ENCODE peak calls at places on chromosome 11, in nine cellular contexts. Z, Q, B, L, H, C, W, Y and T are unnamed samples.

GRCh38 chr11:106642331-106642730 is 375.9 kb downstream of the GUCY1A2 start:
- DNase-seq in W (no peak), Q (no peak), Y (no peak), Z (no peak), L (no peak), C (peak; percentile 12), H (no peak), B (no peak), T (no peak)

GRCh38 chr11:44766112-44766971 is 39.6 kb downstream of the TSPAN18 start:
- DNase-seq in Z (no peak), Q (peak; percentile 77), C (peak; percentile 93), W (no peak), H (peak; percentile 66), Y (no peak), B (peak; percentile 41), L (no peak), T (no peak)

GRCh38 chr11:17683378-17684161 is 35.8 kb upstream of the MYOD1 start:
- DNase-seq in C (peak; percentile 55), H (no peak), Z (no peak), W (no peak), L (peak; percentile 82), B (no peak), Y (peak; percentile 58), Q (no peak), T (no peak)

GRCh38 chr11:113162590-113162961 is 151.8 kb upstream of the TTC12 start:
- DNase-seq in Y (no peak), B (peak; percentile 49), L (no peak), Z (no peak), H (no peak), C (peak; percentile 53), Q (peak; percentile 19), W (no peak), T (no peak)

GRCh38 chr11:108961095-108961494 is 296.2 kb downstream of the DDX10 start:
- DNase-seq in Q (no peak), Y (no peak), Z (no peak), L (no peak), B (no peak), H (no peak), C (no peak), W (no peak), T (no peak)

GRCh38 chr11:76510060-76511047 is 65.5 kb downstream of the EMSY start:
- DNase-seq in L (peak; percentile 26), Q (no peak), B (no peak), W (no peak), C (peak; percentile 72), H (no peak), Y (peak; percentile 10), Z (no peak), T (no peak)

GRCh38 chr11:93329936-93330445 is 551 bp upstream of the DEUP1 start:
- DNase-seq in Z (no peak), W (no peak), Y (no peak), B (peak; percentile 41), C (peak; percentile 1), Q (no peak), H (peak; percentile 37), L (no peak), T (no peak)

GRCh38 chr11:94721565-94722292 is 46.4 kb upstream of the AMOTL1 start:
- DNase-seq in L (no peak), B (no peak), H (no peak), C (no peak), Y (no peak), Z (no peak), W (no peak), Q (no peak), T (no peak)

GRCh38 chr11:116330439-116331185 is 442.2 kb downstream of the BUD13 start:
- DNase-seq in W (no peak), Y (no peak), B (no peak), Q (no peak), L (no peak), Z (no peak), C (no peak), H (no peak), T (no peak)

GRCh38 chr11:17257200-17257599 is 19.3 kb upstream of the NUCB2 start:
- DNase-seq in Z (no peak), W (peak; percentile 71), H (no peak), B (no peak), C (peak; percentile 72), L (no peak), Q (no peak), Y (peak; percentile 55), T (no peak)

DNA sequence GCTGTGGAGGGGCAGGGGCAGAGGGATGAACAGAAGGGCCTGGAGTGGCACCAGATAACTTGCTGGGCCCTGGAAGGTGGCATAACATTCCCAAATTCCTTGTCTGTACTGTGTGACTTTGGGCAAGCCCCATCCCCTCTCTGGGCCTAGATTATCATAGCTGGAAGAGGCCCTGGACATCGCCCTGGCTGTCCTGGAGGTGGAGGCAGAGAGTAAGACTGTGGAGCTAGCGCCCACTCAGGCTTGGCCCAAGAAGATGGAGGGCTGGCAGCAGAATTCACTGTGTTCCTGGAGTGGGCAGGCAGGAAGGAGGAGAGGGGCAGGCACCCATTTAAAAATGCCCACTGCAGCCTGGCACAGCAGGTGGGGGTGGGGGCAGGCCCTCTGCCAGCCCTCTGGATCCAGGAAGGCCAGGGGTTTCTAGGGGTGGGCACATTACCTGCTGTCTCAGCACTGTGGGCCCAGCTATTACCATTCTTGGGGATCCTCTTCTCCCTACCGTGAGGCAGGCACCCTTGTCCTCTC is 22.6 kb downstream of the ARHGEF17 start:
- DNase-seq in H (no peak), Q (no peak), L (peak; percentile 36), C (peak; percentile 65), Z (no peak), B (no peak), W (no peak), Y (peak; percentile 53), T (no peak)
- TF ChIP-seq CTCF in H (no peak), Q (no peak), L (no peak), C (peak; percentile 58), Z (peak; percentile 36), B (no peak), W (no peak), Y (no peak), T (no peak)

GRCh38 chr11:91625495-91625894 is 599.1 kb upstream of the FAT3 start:
- DNase-seq in Q (no peak), H (no peak), L (no peak), C (no peak), Z (no peak), B (no peak), Y (no peak), W (no peak), T (no peak)

DNA sequence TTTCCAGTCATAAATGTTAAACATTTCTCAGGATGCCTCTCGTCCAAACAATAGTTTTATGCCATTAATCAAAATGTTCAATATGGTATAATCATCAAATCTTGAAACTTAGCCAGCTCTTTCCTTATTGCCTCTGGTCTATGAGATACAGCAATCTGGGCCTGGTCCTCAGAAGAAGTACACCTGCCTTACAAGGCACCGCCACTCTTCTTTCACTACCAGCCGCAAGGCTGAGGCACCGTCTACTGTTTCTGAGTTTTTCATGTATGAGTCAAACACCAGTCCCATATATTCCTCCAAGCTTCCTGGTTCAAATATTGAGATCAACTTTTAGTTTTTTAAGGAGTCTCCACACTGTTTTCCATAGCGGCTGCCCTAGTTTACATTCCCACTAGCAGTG is 600.6 kb upstream of the FAT3 start:
- DNase-seq in C (no peak), Y (no peak), Z (no peak), W (no peak), B (no peak), H (no peak), Q (no peak), L (no peak), T (no peak)
- H3K9me3 ChIP-seq in C (no peaks in the 10 kb centered on the region), Y (peaks cover 2% of the 10 kb centered on the region), Z (no peaks in the 10 kb centered on the region), W (no peaks in the 10 kb centered on the region), B (no peaks in the 10 kb centered on the region), H (no peaks in the 10 kb centered on the region), Q (no peaks in the 10 kb centered on the region), L (no peaks in the 10 kb centered on the region), T (no peaks in the 10 kb centered on the region)

GRCh38 chr11:67539588-67539987 is 16.3 kb upstream of the CABP2 start:
- DNase-seq in H (no peak), C (no peak), W (no peak), L (no peak), B (peak; percentile 54), Q (no peak), Z (no peak), Y (no peak), T (no peak)

GRCh38 chr11:67542169-67542568 is 18.9 kb upstream of the CABP2 start:
- DNase-seq in B (no peak), Y (no peak), Q (no peak), W (no peak), C (no peak), L (no peak), Z (no peak), H (no peak), T (no peak)

GRCh38 chr11:67542971-67543370 is 19.7 kb upstream of the CABP2 start:
- DNase-seq in C (no peak), H (no peak), Z (no peak), B (no peak), L (no peak), W (no peak), Q (no peak), Y (no peak), T (no peak)

GRCh38 chr11:67538823-67539505 is 15.7 kb upstream of the CABP2 start:
- DNase-seq in C (no peak), Q (no peak), W (no peak), Y (no peak), Z (no peak), B (no peak), L (no peak), H (no peak), T (no peak)

DNA sequence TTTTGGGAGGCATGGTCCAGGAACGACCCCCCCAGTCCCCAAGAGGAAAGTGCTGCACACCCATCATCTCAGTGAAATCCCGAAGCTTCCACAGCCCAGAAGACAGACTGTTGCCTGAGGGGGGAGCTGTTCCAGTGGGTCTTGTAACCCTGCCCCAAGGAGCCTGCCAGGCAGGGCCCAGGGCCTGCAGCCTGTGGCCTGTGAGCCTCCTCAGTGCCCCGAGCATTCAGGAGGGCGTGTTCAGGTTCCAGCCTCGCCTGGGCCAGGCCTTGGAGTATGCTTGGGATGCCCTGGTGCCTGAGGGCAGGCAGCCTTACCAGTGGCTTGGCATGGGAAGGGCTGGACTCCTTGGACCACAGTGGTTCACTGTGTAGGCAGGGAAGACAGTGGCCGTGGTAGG is 18.0 kb upstream of the CABP2 start:
- DNase-seq in Y (no peak), Q (no peak), L (no peak), W (no peak), B (no peak), H (no peak), C (no peak), Z (no peak), T (no peak)
- TF ChIP-seq CTCF in Y (no peak), Q (no peak), L (no peak), W (no peak), B (no peak), H (no peak), C (no peak), Z (no peak), T (no peak)

DNA sequence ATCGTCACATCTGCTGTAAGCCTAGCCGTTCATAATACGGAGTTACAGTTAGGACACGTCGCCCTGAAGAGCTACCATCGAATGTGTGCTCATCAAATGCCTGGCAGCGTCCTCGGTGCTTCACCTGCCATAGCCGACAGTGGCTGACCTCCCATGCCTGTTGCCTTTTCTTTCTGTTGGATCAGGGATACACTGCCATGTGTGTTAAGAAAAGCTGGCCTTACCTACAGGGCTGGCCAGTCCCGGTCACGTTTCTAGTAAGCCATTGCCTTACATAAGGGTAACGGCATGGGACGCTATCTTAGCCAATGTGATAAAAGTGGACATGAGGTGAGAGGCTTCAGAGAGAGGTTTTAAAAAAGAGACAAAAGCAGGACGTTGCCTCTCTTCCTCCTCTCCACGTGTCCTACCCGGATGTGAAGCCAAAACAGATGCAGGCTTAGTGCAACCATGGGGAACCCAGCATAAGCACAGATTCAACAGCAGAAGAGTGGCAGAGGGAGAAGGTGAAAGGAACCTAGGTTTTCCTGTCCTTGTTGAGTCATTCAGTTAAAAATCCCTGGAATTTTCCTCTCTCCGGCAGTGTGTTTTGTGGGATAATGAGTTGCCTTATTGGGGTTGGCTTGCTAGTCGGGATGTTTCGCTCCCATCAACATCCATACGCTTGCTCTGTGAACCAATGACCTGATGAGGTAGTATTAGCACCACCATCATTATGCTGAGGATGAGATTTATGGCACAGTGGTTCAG is 67.3 kb upstream of the B3GAT1 start:
- DNase-seq in Y (no peak), C (no peak), H (no peak), Z (no peak), Q (no peak), L (no peak), B (no peak), W (no peak), T (no peak)
- H3K9me3 ChIP-seq in Y (no peaks in the 10 kb centered on the region), C (no peaks in the 10 kb centered on the region), H (no peaks in the 10 kb centered on the region), Z (no peaks in the 10 kb centered on the region), Q (no peaks in the 10 kb centered on the region), L (no peaks in the 10 kb centered on the region), B (no peaks in the 10 kb centered on the region), W (no peaks in the 10 kb centered on the region), T (no peaks in the 10 kb centered on the region)